ENCODE peak calls at places on chromosome 13, in eight cellular contexts. D is aorta; Q is CD4-positive, CD25-positive, alpha-beta regulatory T cell; T is cardiac fibroblast; J is fibroblast of pulmonary artery; C is DND-41; H is lower leg skin; A is stomach. Y is an unnamed sample.

GRCh38 chr13:59609421-59609820 is 554.3 kb downstream of the DIAPH3 start:
- DNase-seq in J (no peak), H (no peak), A (no peak), C (no peak), T (no peak), D (no peak), Q (no peak), Y (no peak)

GRCh38 chr13:35839746-35840273 is 291.4 kb downstream of the DCLK1 start:
- DNase-seq in Q (no peak), A (no peak), J (no peak), H (no peak), D (no peak), T (no peak), C (no peak), Y (no peak)

GRCh38 chr13:40095695-40096356 is 440.4 kb downstream of the COG6 start:
- DNase-seq in C (no peak), D (no peak), H (no peak), J (no peak), A (no peak), T (no peak), Q (no peak), Y (no peak)

GRCh38 chr13:59371229-59371628 is 792.5 kb downstream of the DIAPH3 start:
- DNase-seq in H (no peak), C (no peak), D (no peak), T (no peak), Q (no peak), A (no peak), J (no peak), Y (no peak)

GRCh38 chr13:33676700-33677048 is 141.3 kb upstream of the RFC3 start:
- DNase-seq in D (no peak), T (peak), C (peak), Q (no peak), J (peak), A (peak), H (no peak), Y (peak)

GRCh38 chr13:39895254-39895653 is 239.8 kb downstream of the COG6 start:
- DNase-seq in Q (no peak), D (no peak), H (no peak), C (no peak), J (peak), T (peak), A (no peak), Y (no peak)

GRCh38 chr13:98004107-98004506 is 50.6 kb downstream of the IPO5 start:
- DNase-seq in A (no peak), C (no peak), T (peak), Q (no peak), J (peak), D (no peak), H (no peak), Y (peak)

GRCh38 chr13:26616126-26616525 is 58.6 kb downstream of the WASF3 start:
- DNase-seq in H (no peak), D (no peak), J (peak), Q (no peak), T (peak), A (no peak), C (no peak), Y (no peak)

GRCh38 chr13:35810286-35810685 is 320.9 kb downstream of the DCLK1 start:
- DNase-seq in J (no peak), A (no peak), T (no peak), Q (no peak), D (no peak), C (no peak), H (no peak), Y (no peak)

GRCh38 chr13:101611491-101612475 is 159.3 kb downstream of the ITGBL1 start:
- DNase-seq in C (no peak), A (no peak), Q (no peak), H (no peak), T (no peak), J (no peak), D (no peak), Y (peak)

GRCh38 chr13:70874646-70875045 is 766.4 kb upstream of the KLHL1 start:
- DNase-seq in J (peak), Q (no peak), D (no peak), C (no peak), A (no peak), T (no peak), H (no peak), Y (no peak)

GRCh38 chr13:34001357-34001756 is 183.4 kb downstream of the RFC3 start:
- DNase-seq in J (no peak), D (no peak), T (no peak), Q (no peak), C (no peak), H (no peak), A (no peak), Y (no peak)

GRCh38 chr13:98575876-98576214 is 1.1 kb downstream of the STK24 start:
- DNase-seq in H (no peak), T (no peak), Q (no peak), A (no peak), C (no peak), J (no peak), D (no peak), Y (no peak)

GRCh38 chr13:102768914-102769313 is 4.7 kb downstream of the TEX30 start:
- DNase-seq in D (no peak), J (peak), Q (no peak), C (no peak), A (no peak), T (peak), H (no peak), Y (no peak)

GRCh38 chr13:37187110-37187509 is 81.6 kb upstream of the CSNK1A1L start:
- DNase-seq in A (no peak), T (no peak), H (no peak), J (peak), Q (no peak), C (no peak), D (no peak), Y (peak)

GRCh38 chr13:93416943-93417342 is 190.3 kb downstream of the GPC6 start:
- DNase-seq in J (no peak), A (no peak), H (no peak), C (no peak), D (no peak), T (no peak), Q (no peak), Y (no peak)

DNA sequence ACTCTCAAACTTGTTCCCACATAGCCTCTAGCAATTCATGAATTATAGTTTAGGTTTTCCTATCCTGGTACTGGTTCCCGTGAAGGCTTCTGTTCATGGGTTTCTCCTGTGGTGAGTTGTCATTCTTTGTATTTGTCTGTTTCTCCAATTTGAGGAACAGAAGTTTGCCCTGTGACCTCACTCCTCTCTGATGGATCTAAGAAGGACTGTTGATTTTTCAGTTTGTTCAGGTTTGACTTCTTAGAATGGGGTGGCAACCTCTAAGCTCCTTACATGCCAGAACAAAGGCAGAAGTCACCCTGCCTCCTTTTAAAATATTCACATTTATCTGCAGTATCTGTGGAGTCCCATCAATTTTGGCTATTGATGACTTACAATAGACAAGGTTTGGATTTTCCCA is 354.0 kb downstream of the SPRY2 start:
- DNase-seq in A (no peak), Q (no peak), T (no peak), J (no peak), C (no peak), H (no peak), D (no peak), Y (no peak)
- H3K4me3 ChIP-seq in A (no peak), Q (no peak), T (no peak), J (no peak), C (no peak), H (no peak), D (no peak), Y (no peak)

GRCh38 chr13:51255556-51255955 is 33.4 kb downstream of the FAM124A start:
- DNase-seq in J (no peak), A (no peak), C (no peak), H (no peak), D (no peak), Q (no peak), T (no peak), Y (no peak)
- H3K4me3 ChIP-seq in J (no peak), A (no peak), C (no peak), H (no peak), D (no peak), Q (no peak), T (no peak), Y (no peak)

GRCh38 chr13:108779308-108779707 is 149.9 kb downstream of the MYO16 start:
- DNase-seq in D (no peak), J (no peak), Q (no peak), H (no peak), T (no peak), A (no peak), C (no peak), Y (no peak)
- H3K4me3 ChIP-seq in D (no peak), J (no peak), Q (no peak), H (no peak), T (no peak), A (no peak), C (no peak), Y (no peak)

DNA sequence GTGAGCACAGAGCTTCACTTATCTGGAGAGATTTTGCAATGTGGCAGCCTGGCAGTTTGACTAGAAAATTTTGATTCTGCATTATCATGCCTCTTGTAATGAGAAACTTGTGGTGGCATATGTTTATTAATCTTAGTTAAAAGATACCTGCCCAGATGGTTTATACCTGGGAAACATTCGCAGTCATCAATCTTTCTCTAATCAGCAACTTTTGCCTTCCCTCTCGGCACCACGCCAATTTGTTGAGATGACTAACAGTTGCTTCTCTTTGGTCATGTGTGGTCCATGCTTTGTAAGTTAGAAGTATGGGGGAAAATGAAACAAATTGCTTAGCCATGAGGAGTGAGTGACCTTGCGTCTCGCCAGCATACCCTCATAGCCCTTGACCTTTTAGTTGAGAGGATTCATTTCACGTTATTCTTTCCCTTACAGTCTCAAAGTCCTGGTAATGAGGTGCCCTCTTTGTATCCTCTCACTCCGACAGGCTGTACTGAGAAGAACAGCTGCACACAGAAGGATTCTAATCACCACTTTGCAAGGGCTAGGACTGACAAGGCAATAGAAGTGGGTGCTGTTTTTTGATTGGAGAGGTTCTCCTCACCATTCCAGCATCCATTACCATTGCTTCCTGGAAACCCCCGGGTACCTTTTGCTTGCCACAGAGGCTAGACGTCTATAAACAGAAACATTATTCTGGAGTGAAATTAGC is 201.4 kb downstream of the OXGR1 start:
- DNase-seq in A (no peak), J (peak), D (no peak), H (no peak), Q (no peak), T (no peak), C (no peak), Y (no peak)
- H3K4me3 ChIP-seq in A (no peak), J (no peak), D (no peak), H (no peak), Q (no peak), T (no peak), C (no peak), Y (no peak)

GRCh38 chr13:43785681-43786471 is 896 bp downstream of the ENOX1 start:
- DNase-seq in H (peak), A (peak), J (peak), Q (no peak), T (peak), C (no peak), D (peak), Y (peak)
- H3K4me3 ChIP-seq in H (peak), A (peak), J (peak), Q (no peak), T (peak), C (no peak), D (peak), Y (peak)

DNA sequence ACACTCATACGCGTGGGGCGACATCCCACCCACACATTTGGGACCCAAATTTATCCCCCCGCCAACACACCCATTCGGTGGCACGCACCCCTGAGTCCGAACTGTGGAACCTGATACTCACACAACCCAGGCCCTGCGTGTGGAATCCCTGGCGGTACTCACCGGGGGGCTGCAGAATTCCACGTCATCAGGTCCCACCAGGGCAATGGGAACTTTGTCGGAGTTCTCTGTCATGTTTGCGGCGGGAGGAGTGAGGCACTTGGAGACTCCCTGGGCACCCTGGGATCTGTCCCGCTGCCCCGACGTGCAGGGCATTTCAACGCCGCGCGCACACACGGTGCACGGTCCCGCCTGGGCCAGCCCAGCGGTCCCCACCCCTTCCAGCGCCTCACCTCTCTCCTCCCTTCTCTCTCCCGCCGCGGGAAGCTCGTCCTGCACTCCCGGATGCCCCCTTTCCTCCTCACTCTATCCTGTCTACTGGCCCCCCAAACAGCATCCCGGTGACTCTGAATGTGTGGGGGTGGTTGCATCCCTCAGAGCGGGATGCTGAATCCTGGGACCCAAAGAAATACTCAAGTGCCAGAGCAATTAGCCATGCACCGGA is at the start of gene CNMD:
- DNase-seq in T (no peak), Q (no peak), A (no peak), D (no peak), J (no peak), H (no peak), C (no peak), Y (no peak)
- H3K4me3 ChIP-seq in T (no peak), Q (no peak), A (peak), D (no peak), J (peak), H (no peak), C (no peak), Y (peak)

GRCh38 chr13:23631676-23632622 is 61.7 kb downstream of the TNFRSF19 start:
- DNase-seq in T (no peak), J (peak), C (no peak), A (no peak), Q (no peak), H (no peak), D (no peak), Y (no peak)
- H3K4me3 ChIP-seq in T (no peak), J (no peak), C (no peak), A (no peak), Q (no peak), H (no peak), D (no peak), Y (no peak)

GRCh38 chr13:113845723-113846638 is 17.9 kb downstream of the GAS6 start:
- DNase-seq in D (peak), A (no peak), H (no peak), T (no peak), C (no peak), J (no peak), Q (no peak), Y (no peak)
- H3K4me3 ChIP-seq in D (no peak), A (no peak), H (no peak), T (no peak), C (no peak), J (no peak), Q (peak), Y (no peak)

DNA sequence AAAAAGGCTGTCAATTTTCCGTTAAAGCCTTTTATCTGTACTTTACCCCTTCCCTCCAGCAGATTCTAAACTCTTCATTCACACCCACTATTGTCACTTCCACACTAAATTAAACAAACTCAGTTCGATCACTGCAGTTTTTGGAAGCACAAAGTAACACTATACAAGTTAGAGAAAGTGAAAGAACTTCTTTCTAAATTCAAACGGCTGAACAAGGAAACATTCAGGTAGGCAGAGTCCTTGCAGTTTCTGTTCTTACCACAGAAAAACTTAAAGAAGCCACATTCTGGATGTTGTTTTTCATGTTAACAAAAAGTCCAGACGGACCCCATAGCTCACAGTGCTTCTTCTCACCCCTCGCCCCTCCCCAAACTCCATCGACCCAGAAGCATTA is 27.5 kb upstream of the UBE2L5 start:
- DNase-seq in A (no peak), H (no peak), Q (peak), T (no peak), J (no peak), D (no peak), C (no peak), Y (no peak)
- H3K4me3 ChIP-seq in A (peak), H (peak), Q (peak), T (peak), J (peak), D (peak), C (peak), Y (peak)

GRCh38 chr13:77579971-77580370 is 44.5 kb downstream of the SCEL start:
- DNase-seq in T (no peak), A (no peak), D (no peak), H (no peak), C (no peak), J (no peak), Q (no peak), Y (no peak)
- H3K4me3 ChIP-seq in T (no peak), A (no peak), D (no peak), H (no peak), C (no peak), J (no peak), Q (no peak), Y (no peak)

Y was measured in brain microvascular endothelial cell.